ENCODE peak calls at places on chromosomes 5 and 9, in five cellular contexts. One of them, this sample, is unnamed.

GRCh38 chr9:35357116-35357515 is 132.8 kb upstream of the RUSC2 start:
- DNase-seq in psoas muscle: no peak
- DNase-seq in AG09319: no peak
- DNase-seq in germinal center: no peak
- DNase-seq in aorta: no peak
- DNase-seq in this sample: no peak

GRCh38 chr5:178123094-178123986 is 7.5 kb upstream of the RMND5B start:
- DNase-seq in psoas muscle: no peak
- DNase-seq in aorta: no peak
- DNase-seq in germinal center: no peak
- DNase-seq in AG09319: no peak
- DNase-seq in this sample: no peak

GRCh38 chr9:106860731-106861584 is 2.0 kb upstream of the ZNF462 start:
- DNase-seq in psoas muscle: peak; percentile 47
- DNase-seq in AG09319: no peak
- DNase-seq in germinal center: no peak
- DNase-seq in aorta: peak; percentile 80
- DNase-seq in this sample: no peak

GRCh38 chr5:55101556-55102276 is 730 bp upstream of the GZMA start:
- DNase-seq in aorta: no peak
- DNase-seq in AG09319: no peak
- DNase-seq in psoas muscle: no peak
- DNase-seq in germinal center: no peak
- DNase-seq in this sample: no peak

GRCh38 chr5:170736966-170737365 is 46.6 kb upstream of the GABRP start:
- DNase-seq in AG09319: no peak
- DNase-seq in germinal center: no peak
- DNase-seq in aorta: no peak
- DNase-seq in psoas muscle: no peak
- DNase-seq in this sample: no peak

GRCh38 chr5:73412597-73412988 is 36.0 kb downstream of the FOXD1 start:
- DNase-seq in psoas muscle: no peak
- DNase-seq in aorta: no peak
- DNase-seq in germinal center: no peak
- DNase-seq in AG09319: no peak
- DNase-seq in this sample: no peak

GRCh38 chr9:94649100-94649855 is 10.0 kb upstream of the FBP1 start:
- DNase-seq in aorta: no peak
- DNase-seq in AG09319: peak; percentile 23
- DNase-seq in germinal center: no peak
- DNase-seq in psoas muscle: no peak
- DNase-seq in this sample: no peak

GRCh38 chr9:36479086-36479485 is 79.0 kb upstream of the RNF38 start:
- DNase-seq in germinal center: no peak
- DNase-seq in aorta: no peak
- DNase-seq in AG09319: no peak
- DNase-seq in psoas muscle: no peak
- DNase-seq in this sample: no peak

GRCh38 chr9:136595245-136596218 is 49.7 kb upstream of the NOTCH1 start:
- DNase-seq in psoas muscle: no peak
- DNase-seq in AG09319: no peak
- DNase-seq in germinal center: no peak
- DNase-seq in aorta: no peak
- DNase-seq in this sample: no peak

GRCh38 chr5:143758750-143759149 is 53.2 kb upstream of the HMHB1 start:
- DNase-seq in aorta: no peak
- DNase-seq in psoas muscle: no peak
- DNase-seq in AG09319: peak; percentile 61
- DNase-seq in germinal center: no peak
- DNase-seq in this sample: no peak

GRCh38 chr9:97860451-97861147 is 7.6 kb downstream of the FOXE1 start:
- DNase-seq in germinal center: no peak
- DNase-seq in AG09319: no peak
- DNase-seq in psoas muscle: no peak
- DNase-seq in aorta: no peak
- DNase-seq in this sample: no peak

GRCh38 chr5:16826379-16827125 is 109.5 kb downstream of the MYO10 start:
- DNase-seq in germinal center: no peak
- DNase-seq in AG09319: peak; percentile 76
- DNase-seq in aorta: no peak
- DNase-seq in psoas muscle: no peak
- DNase-seq in this sample: no peak

GRCh38 chr9:14417230-14417629 is 103.3 kb upstream of the NFIB start:
- DNase-seq in aorta: no peak
- DNase-seq in germinal center: no peak
- DNase-seq in psoas muscle: no peak
- DNase-seq in AG09319: no peak
- DNase-seq in this sample: no peak

GRCh38 chr5:53350991-53351770 is 129.2 kb upstream of the FST start:
- DNase-seq in AG09319: no peak
- DNase-seq in aorta: no peak
- DNase-seq in germinal center: no peak
- DNase-seq in psoas muscle: no peak
- DNase-seq in this sample: no peak

GRCh38 chr9:130779153-130779855 is 55.8 kb upstream of the ABL1 start:
- DNase-seq in aorta: no peak
- DNase-seq in germinal center: no peak
- DNase-seq in AG09319: no peak
- DNase-seq in psoas muscle: no peak
- DNase-seq in this sample: no peak

GRCh38 chr5:14663734-14664269 is 716 bp upstream of the OTULIN start:
- DNase-seq in aorta: no peak
- DNase-seq in AG09319: no peak
- DNase-seq in germinal center: no peak
- DNase-seq in psoas muscle: no peak
- DNase-seq in this sample: peak; percentile 38

GRCh38 chr9:138063785-138064184 is 186.2 kb downstream of the CACNA1B start:
- DNase-seq in aorta: peak; percentile 20
- DNase-seq in psoas muscle: no peak
- DNase-seq in AG09319: no peak
- DNase-seq in germinal center: no peak
- DNase-seq in this sample: no peak

GRCh38 chr9:84856181-84856632 is 186.7 kb downstream of the NTRK2 start:
- DNase-seq in AG09319: peak; percentile 14
- DNase-seq in aorta: no peak
- DNase-seq in psoas muscle: no peak
- DNase-seq in germinal center: no peak
- DNase-seq in this sample: no peak

GRCh38 chr5:80668016-80668969 is 13.5 kb upstream of the DHFR start:
- DNase-seq in AG09319: no peak
- DNase-seq in aorta: no peak
- DNase-seq in germinal center: peak; percentile 71
- DNase-seq in psoas muscle: no peak
- DNase-seq in this sample: no peak

GRCh38 chr5:51651889-51652288 is 268.6 kb downstream of the ISL1 start:
- DNase-seq in AG09319: no peak
- DNase-seq in germinal center: no peak
- DNase-seq in aorta: no peak
- DNase-seq in psoas muscle: no peak
- DNase-seq in this sample: no peak

This sample was measured in OCI-LY7.